ENCODE peak calls at places on chromosomes 1 and 21, in six cellular contexts. T is uterus, G is BE2C, K is dorsolateral prefrontal cortex, F is GM10248, Y is fibroblast of the aortic adventitia. L is an unnamed sample.

GRCh38 chr1:54548389-54549044 is 489 bp downstream of the ACOT11 start:
- DNase-seq in T (no peak), K (no peak), F (no peak), G (peak), Y (no peak), L (no peak)

GRCh38 chr1:216793303-216793702 is 70.1 kb upstream of the ESRRG start:
- DNase-seq in Y (no peak), K (no peak), T (no peak), F (no peak), G (peak), L (no peak)

GRCh38 chr1:205237526-205238484 is 10.1 kb downstream of the TMCC2 start:
- DNase-seq in F (peak), T (no peak), Y (no peak), K (peak), G (no peak), L (peak)

GRCh38 chr1:86773331-86774288 is 69.2 kb downstream of the SH3GLB1 start:
- DNase-seq in Y (peak), K (no peak), G (no peak), T (no peak), F (no peak), L (no peak)

GRCh38 chr1:18668051-18668450 is 37.4 kb downstream of the PAX7 start:
- DNase-seq in F (no peak), G (no peak), Y (no peak), T (no peak), K (no peak), L (no peak)

GRCh38 chr1:224852901-224853568 is 76.4 kb upstream of the DNAH14 start:
- DNase-seq in K (no peak), G (no peak), T (no peak), F (peak), Y (peak), L (peak)

GRCh38 chr1:77834771-77835334 is 53.6 kb upstream of the NEXN start:
- DNase-seq in F (no peak), G (no peak), Y (peak), K (no peak), T (no peak), L (no peak)

GRCh38 chr1:245800901-245801605 is 646.3 kb downstream of the KIF26B start:
- DNase-seq in G (no peak), K (no peak), Y (no peak), T (no peak), F (no peak), L (no peak)

GRCh38 chr1:54477153-54477561 is 70.9 kb upstream of the ACOT11 start:
- DNase-seq in T (no peak), G (no peak), F (no peak), K (no peak), Y (no peak), L (no peak)

GRCh38 chr1:227910506-227910905 is 37.2 kb downstream of the WNT9A start:
- DNase-seq in K (no peak), T (no peak), Y (peak), G (no peak), F (no peak), L (no peak)

GRCh38 chr1:22880174-22880601 is 92.5 kb downstream of the LACTBL1 start:
- DNase-seq in T (no peak), F (no peak), G (no peak), K (no peak), Y (peak), L (no peak)

GRCh38 chr1:62250126-62250726 is 55.6 kb downstream of the L1TD1 start:
- DNase-seq in Y (no peak), K (no peak), F (no peak), T (no peak), G (peak), L (no peak)

GRCh38 chr1:25644962-25645361 is 28.4 kb downstream of the MAN1C1 start:
- DNase-seq in Y (no peak), K (no peak), T (no peak), G (no peak), F (no peak), L (no peak)

GRCh38 chr1:8077120-8077573 is 51.0 kb upstream of the ERRFI1 start:
- DNase-seq in Y (peak), T (peak), K (no peak), F (no peak), G (no peak), L (no peak)
- TF ChIP-seq CTCF in Y (peak), T (no peak), K (no peak), F (no peak), G (no peak), L (no peak)

GRCh38 chr1:239977414-239977813 is 114.3 kb upstream of the FMN2 start:
- DNase-seq in K (no peak), G (no peak), Y (no peak), F (no peak), T (no peak), L (no peak)

GRCh38 chr1:239979469-239979868 is 112.2 kb upstream of the FMN2 start:
- DNase-seq in F (no peak), K (no peak), G (no peak), Y (no peak), T (no peak), L (no peak)

GRCh38 chr1:239976130-239976968 is 115.3 kb upstream of the FMN2 start:
- DNase-seq in Y (peak), K (peak), G (peak), T (no peak), F (peak), L (peak)
- TF ChIP-seq CTCF in Y (peak), K (peak), G (peak), T (peak), F (peak), L (peak)

GRCh38 chr1:226611301-226611700 is 62.7 kb downstream of the STUM start:
- DNase-seq in Y (no peak), T (peak), F (no peak), K (no peak), G (no peak), L (no peak)
- TF ChIP-seq CTCF in Y (no peak), T (no peak), F (no peak), K (no peak), G (no peak), L (no peak)

GRCh38 chr1:44684525-44684924 is 10.0 kb downstream of the ARMH1 start:
- DNase-seq in G (no peak), T (no peak), K (no peak), Y (no peak), F (peak), L (peak)
- TF ChIP-seq CTCF in G (no peak), T (no peak), K (no peak), Y (no peak), F (no peak), L (no peak)

GRCh38 chr21:34795152-34796141 is 126.7 kb downstream of the CLIC6 start:
- DNase-seq in K (no peak), T (no peak), G (no peak), F (no peak), Y (peak), L (no peak)
- TF ChIP-seq CTCF in K (no peak), T (no peak), G (no peak), F (no peak), Y (peak), L (no peak)

GRCh38 chr1:41868241-41868953 is 50.3 kb downstream of the HIVEP3 start:
- DNase-seq in G (no peak), Y (no peak), K (no peak), F (peak), T (no peak), L (peak)
- TF ChIP-seq CTCF in G (no peak), Y (peak), K (no peak), F (peak), T (no peak), L (peak)

GRCh38 chr1:112956503-112957132 is 622 bp upstream of the SLC16A1 start:
- DNase-seq in T (no peak), F (no peak), G (peak), Y (no peak), K (no peak), L (no peak)

GRCh38 chr1:112957133-112957812 is 1.3 kb upstream of the SLC16A1 start:
- DNase-seq in G (peak), K (no peak), F (peak), T (peak), Y (peak), L (peak)

GRCh38 chr1:112954059-112954458 is 1.9 kb downstream of the SLC16A1 start:
- DNase-seq in F (no peak), K (no peak), T (no peak), Y (no peak), G (no peak), L (no peak)

GRCh38 chr1:112954945-112955677 is 885 bp downstream of the SLC16A1 start:
- DNase-seq in F (peak), Y (peak), G (peak), K (peak), T (peak), L (peak)

DNA sequence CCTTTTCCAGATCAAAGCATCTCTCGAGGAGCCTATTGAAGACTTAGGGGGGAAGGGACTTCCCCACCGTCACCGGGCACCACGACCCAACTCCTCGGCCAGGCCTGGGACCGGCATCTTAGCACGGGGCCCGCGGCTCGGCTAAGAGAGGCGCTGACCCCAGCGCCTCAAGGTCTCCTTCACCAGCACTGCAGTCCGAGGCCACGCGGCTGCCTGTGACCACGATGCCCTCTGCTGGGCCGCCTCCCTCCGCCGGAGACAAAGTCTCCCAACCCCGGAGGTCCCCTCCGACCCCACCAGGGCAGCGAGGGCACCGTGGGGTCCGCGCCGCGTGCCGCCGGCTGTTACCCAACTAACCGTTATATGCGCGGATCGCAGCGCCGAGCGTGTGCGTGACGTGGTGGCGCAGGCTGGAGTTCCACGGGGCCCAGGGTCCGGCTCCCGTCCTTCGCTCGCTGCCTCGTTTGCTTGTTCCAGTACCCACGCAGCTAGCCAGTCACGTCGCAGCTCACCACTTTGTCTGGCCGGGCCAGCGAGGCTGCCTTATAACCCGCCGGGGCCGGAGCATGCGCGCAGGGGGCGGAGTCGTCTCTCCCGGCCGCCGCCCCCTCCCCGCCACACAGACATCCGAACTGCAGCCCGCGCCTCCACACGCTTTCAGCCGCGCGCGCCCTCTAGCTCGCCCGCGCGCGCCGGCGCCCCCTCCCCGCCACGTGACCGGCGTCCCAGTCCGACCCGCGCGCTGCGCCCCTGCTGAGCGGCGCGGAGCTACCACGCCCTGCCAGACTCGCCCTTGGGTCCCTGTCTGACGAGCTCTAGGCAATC is at the start of gene SLC16A1:
- DNase-seq in G (peak), F (peak), K (peak), T (peak), Y (peak), L (peak)
- TF ChIP-seq CTCF in G (peak), F (peak), K (peak), T (peak), Y (peak), L (peak)

GRCh38 chr1:34710811-34711210 is 44.0 kb upstream of the GJB5 start:
- DNase-seq in K (no peak), Y (no peak), G (no peak), F (no peak), T (no peak), L (no peak)

GRCh38 chr1:34709547-34709946 is 45.3 kb upstream of the GJB5 start:
- DNase-seq in Y (peak), K (no peak), G (no peak), T (no peak), F (no peak), L (no peak)

GRCh38 chr1:34711936-34712688 is 42.7 kb upstream of the GJB5 start:
- DNase-seq in T (peak), G (no peak), K (no peak), F (no peak), Y (no peak), L (no peak)

GRCh38 chr1:34711469-34711868 is 43.4 kb upstream of the GJB5 start:
- DNase-seq in K (no peak), F (no peak), G (no peak), Y (no peak), T (no peak), L (no peak)

DNA sequence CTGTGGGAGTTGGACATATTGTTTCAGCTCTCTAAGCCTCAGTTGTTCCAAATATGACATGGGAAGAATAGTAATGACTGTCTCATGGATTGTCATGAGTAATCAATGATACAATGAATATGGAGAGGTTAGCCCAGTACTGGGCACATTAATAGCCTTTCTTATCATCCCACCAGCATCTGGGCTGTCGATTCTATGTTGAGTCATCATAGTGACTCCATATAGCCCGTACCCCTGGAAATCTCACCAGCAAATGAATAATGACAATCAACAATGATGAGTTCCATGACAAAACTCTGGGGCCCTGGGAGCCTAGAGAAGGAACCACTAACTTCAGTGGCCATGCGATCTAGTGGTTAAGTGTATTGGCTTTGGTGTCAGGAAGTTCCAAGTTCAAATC is 39.7 kb upstream of the GJB5 start:
- DNase-seq in G (no peak), Y (no peak), T (no peak), F (no peak), K (no peak), L (no peak)
- TF ChIP-seq CTCF in G (no peak), Y (no peak), T (no peak), F (no peak), K (no peak), L (no peak)

DNA sequence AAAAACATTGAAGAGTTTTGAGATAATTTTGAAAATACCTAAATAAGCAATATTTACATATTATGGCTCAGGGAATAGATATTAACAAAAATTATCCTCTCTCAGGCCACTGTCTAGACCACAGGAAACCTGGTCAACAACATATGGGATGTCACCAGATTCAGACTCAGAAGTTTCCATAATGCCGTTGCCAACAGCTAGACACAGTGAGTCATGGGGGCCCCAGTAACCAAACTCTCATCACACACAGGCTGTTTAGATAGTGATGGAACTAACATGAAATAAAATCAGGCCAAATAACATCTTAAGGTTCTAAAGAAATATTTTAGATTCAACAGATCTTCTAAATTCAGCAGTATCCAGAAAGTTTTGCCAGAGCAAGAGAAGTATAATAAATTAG is 681.7 kb upstream of the ADAMTS5 start:
- DNase-seq in K (no peak), Y (peak), F (no peak), G (no peak), T (no peak), L (no peak)
- TF ChIP-seq CTCF in K (no peak), Y (no peak), F (no peak), G (no peak), T (no peak), L (no peak)

GRCh38 chr1:236307437-236307836 is 25.7 kb upstream of the ERO1B start:
- DNase-seq in G (peak), Y (no peak), K (no peak), T (no peak), F (no peak), L (no peak)
- TF ChIP-seq CTCF in G (peak), Y (no peak), K (no peak), T (no peak), F (no peak), L (no peak)

L was measured in GM13977.